ENCODE peak calls at places on chromosome 12, in nine cellular contexts. F is effector CD4-positive, alpha-beta T cell; C is fibroblast of the conjunctiva; J is GM04504; W is LoVo; Y is amniotic epithelial cell; T is smooth muscle cell of the brain vasculature; D is stimulated activated CD4-positive, alpha-beta T cell treated with anti-CD3 and anti-CD28 coated beads, Interleukin-12 subunit alpha, Interleukin-12 subunit beta, amount 100 ng/mL, for 4 hours; V is HEK293T. I is an unnamed sample.

GRCh38 chr12:51219345-51219744 is 1.5 kb upstream of the POU6F1 start:
- DNase-seq in F (no peak), V (no peak), C (no peak), W (no peak), Y (no peak), T (no peak), D (no peak), J (no peak), I (no peak)

GRCh38 chr12:57182918-57183575 is 33.5 kb upstream of the NXPH4 start:
- DNase-seq in D (peak), T (no peak), J (no peak), C (peak), W (peak), V (peak), F (peak), Y (peak), I (peak)

GRCh38 chr12:57215668-57216013 is 953 bp upstream of the NXPH4 start:
- DNase-seq in F (no peak), Y (no peak), D (no peak), W (no peak), J (no peak), T (no peak), C (no peak), V (no peak), I (no peak)

GRCh38 chr12:12007001-12007712 is 63.6 kb upstream of the BCL2L14 start:
- DNase-seq in D (peak), Y (peak), F (peak), T (no peak), C (no peak), W (peak), J (no peak), V (no peak), I (peak)

GRCh38 chr12:18966927-18967326 is 162.6 kb upstream of the PLEKHA5 start:
- DNase-seq in D (no peak), C (no peak), Y (no peak), J (no peak), F (no peak), T (no peak), V (no peak), W (no peak), I (no peak)

GRCh38 chr12:108967869-108968540 is 52.9 kb downstream of the SVOP start:
- DNase-seq in Y (peak), D (no peak), C (no peak), T (no peak), J (no peak), F (no peak), W (no peak), V (peak), I (peak)

GRCh38 chr12:42921741-42922511 is 332.4 kb upstream of the PRICKLE1 start:
- DNase-seq in F (no peak), T (no peak), Y (peak), D (no peak), V (no peak), C (no peak), J (no peak), W (peak), I (peak)

GRCh38 chr12:29725587-29726320 is 58.0 kb downstream of the TMTC1 start:
- DNase-seq in T (peak), D (no peak), V (peak), F (no peak), Y (peak), W (no peak), J (no peak), C (peak), I (peak)